ENCODE peak calls at places on chromosome 9, in nine cellular contexts. V, E, C, J, A, D, R, S and W are unnamed samples.

GRCh38 chr9:19120846-19121245 is 6.4 kb downstream of the PLIN2 start:
- DNase-seq in R (no peak), S (no peak), D (no peak), A (no peak), C (no peak), J (no peak), E (no peak), V (no peak), W (no peak)

GRCh38 chr9:130288393-130288792 is 22.8 kb downstream of the HMCN2 start:
- DNase-seq in C (no peak), E (no peak), R (no peak), D (no peak), V (no peak), J (no peak), S (no peak), A (no peak), W (no peak)

GRCh38 chr9:133768859-133769510 is 30.8 kb upstream of the SARDH start:
- DNase-seq in D (no peak), A (no peak), C (no peak), S (no peak), J (peak; percentile 48), V (no peak), E (no peak), R (no peak), W (no peak)

GRCh38 chr9:92696619-92697018 is 26.7 kb upstream of the IPPK start:
- DNase-seq in D (no peak), S (no peak), V (no peak), A (no peak), E (peak; percentile 27), C (no peak), R (no peak), J (no peak), W (no peak)

GRCh38 chr9:128916204-128916603 is 4.6 kb upstream of the PHYHD1 start:
- DNase-seq in C (no peak), D (no peak), A (no peak), E (no peak), J (no peak), V (no peak), S (no peak), R (no peak), W (no peak)

GRCh38 chr9:133106511-133107244 is 14.4 kb downstream of the RALGDS start:
- DNase-seq in S (no peak), E (no peak), J (no peak), C (no peak), D (no peak), R (no peak), V (no peak), A (no peak), W (no peak)

GRCh38 chr9:95605087-95605486 is 88.3 kb upstream of the PTCH1 start:
- DNase-seq in S (no peak), V (no peak), C (no peak), R (no peak), A (no peak), J (no peak), E (no peak), D (no peak), W (no peak)

GRCh38 chr9:34547960-34548603 is 25.3 kb upstream of the ENHO start:
- DNase-seq in J (no peak), C (peak; percentile 52), R (peak; percentile 3), V (no peak), D (peak; percentile 81), E (no peak), A (peak; percentile 8), S (peak; percentile 66), W (no peak)

GRCh38 chr9:3520564-3520963 is 5.2 kb downstream of the RFX3 start:
- DNase-seq in R (no peak), A (no peak), D (no peak), E (no peak), C (no peak), V (no peak), J (no peak), S (no peak), W (no peak)

GRCh38 chr9:137493163-137494103 is 34.3 kb upstream of the NSMF start:
- DNase-seq in C (no peak), J (no peak), R (no peak), V (no peak), A (no peak), S (no peak), E (no peak), D (no peak), W (no peak)

GRCh38 chr9:5552301-5552700 is 42.0 kb downstream of the PDCD1LG2 start:
- DNase-seq in V (no peak), J (no peak), D (no peak), S (no peak), R (no peak), E (no peak), A (peak; percentile 61), C (no peak), W (no peak)

GRCh38 chr9:99690573-99690972 is 131.1 kb upstream of the NR4A3 start:
- DNase-seq in J (no peak), C (no peak), R (no peak), S (no peak), D (no peak), A (no peak), E (no peak), V (no peak), W (no peak)

GRCh38 chr9:71909887-71910601 is 949 bp downstream of the ABHD17B start:
- DNase-seq in A (no peak), J (peak; percentile 68), C (peak; percentile 13), V (peak; percentile 3), S (peak; percentile 23), R (peak; percentile 31), E (no peak), D (peak; percentile 30), W (no peak)

GRCh38 chr9:114908104-114908621 is 22.2 kb downstream of the TNFSF8 start:
- DNase-seq in R (peak; percentile 73), C (peak; percentile 33), D (no peak), E (no peak), V (no peak), J (peak; percentile 67), A (peak; percentile 47), S (no peak), W (no peak)

GRCh38 chr9:99947395-99947794 is 40.9 kb downstream of the STX17 start:
- DNase-seq in A (no peak), J (no peak), C (no peak), R (no peak), D (peak; percentile 21), V (no peak), E (no peak), S (peak; percentile 20), W (no peak)

GRCh38 chr9:93679536-93680444 is 103.4 kb downstream of the PHF2 start:
- DNase-seq in E (no peak), D (no peak), V (no peak), C (no peak), R (no peak), J (peak; percentile 44), S (no peak), A (no peak), W (no peak)

GRCh38 chr9:35042081-35042604 is 30.3 kb downstream of the VCP start:
- DNase-seq in C (peak; percentile 32), S (peak; percentile 61), A (no peak), J (no peak), E (no peak), D (no peak), V (no peak), R (no peak), W (no peak)

GRCh38 chr9:130441031-130441430 is 3.7 kb upstream of the ASS1 start:
- DNase-seq in S (no peak), E (no peak), R (no peak), A (no peak), V (no peak), C (no peak), J (no peak), D (no peak), W (no peak)

GRCh38 chr9:123138156-123138555 is 104.7 kb downstream of the GPR21 start:
- DNase-seq in S (no peak), C (no peak), V (no peak), R (no peak), A (no peak), J (no peak), D (no peak), E (no peak), W (no peak)

GRCh38 chr9:137255448-137256114 is 454 bp downstream of the NELFB start:
- DNase-seq in S (peak; percentile 35), D (peak; percentile 77), J (no peak), E (no peak), C (no peak), A (no peak), R (peak; percentile 53), V (no peak), W (no peak)

GRCh38 chr9:124448019-124448418 is 2.2 kb upstream of the ADGRD2 start:
- DNase-seq in E (no peak), S (no peak), C (no peak), R (no peak), D (no peak), V (no peak), J (peak; percentile 49), A (no peak), W (no peak)

GRCh38 chr9:5422276-5422675 is 15.4 kb downstream of the PLGRKT start:
- DNase-seq in V (no peak), S (no peak), R (no peak), J (no peak), C (no peak), D (no peak), A (no peak), E (no peak), W (no peak)

GRCh38 chr9:97811534-97812246 is 41.3 kb upstream of the FOXE1 start:
- DNase-seq in E (no peak), C (peak; percentile 33), J (no peak), D (no peak), S (peak; percentile 43), A (peak; percentile 59), V (no peak), R (no peak), W (no peak)

GRCh38 chr9:89871871-89872331 is 267.1 kb downstream of the GADD45G start:
- DNase-seq in R (no peak), A (no peak), D (no peak), J (peak; percentile 31), S (no peak), E (no peak), V (no peak), C (no peak), W (no peak)

GRCh38 chr9:106220415-106220814 is 526.1 kb downstream of the TMEM38B start:
- DNase-seq in C (no peak), J (no peak), D (no peak), E (no peak), S (no peak), A (no peak), V (no peak), R (no peak), W (no peak)

GRCh38 chr9:76716270-76716669 is 48.0 kb upstream of the PCA3 start:
- DNase-seq in V (no peak), S (no peak), C (no peak), A (peak; percentile 41), R (no peak), J (no peak), E (no peak), D (peak; percentile 25), W (no peak)

GRCh38 chr9:128375865-128376264 is 4.7 kb downstream of the URM1 start:
- DNase-seq in V (no peak), E (no peak), D (no peak), A (no peak), S (no peak), R (no peak), J (no peak), C (no peak), W (no peak)

GRCh38 chr9:95584176-95584575 is 67.4 kb upstream of the PTCH1 start:
- DNase-seq in S (no peak), A (no peak), D (no peak), R (no peak), J (no peak), E (no peak), C (no peak), V (no peak), W (no peak)

GRCh38 chr9:6501526-6502210 is 88.7 kb downstream of the UHRF2 start:
- DNase-seq in A (no peak), S (no peak), C (no peak), J (no peak), R (no peak), E (no peak), V (no peak), D (no peak), W (no peak)

GRCh38 chr9:92120138-92120537 is 4.9 kb upstream of the SPTLC1 start:
- DNase-seq in E (no peak), V (no peak), J (no peak), R (no peak), S (no peak), D (no peak), C (no peak), A (no peak), W (no peak)

GRCh38 chr9:94794768-94795167 is 68.3 kb downstream of the AOPEP start:
- DNase-seq in J (no peak), S (no peak), C (no peak), A (no peak), E (no peak), R (no peak), D (no peak), V (no peak), W (no peak)